ENCODE peak calls at places on chromosome 10, in six cellular contexts. M is WERI-Rb-1, I is colonic mucosa, F is thoracic aorta, P is endodermal cell, B is neural progenitor cell. U is an unnamed sample.
A peak's percentile ranks its signal among the peaks of the same experiment; 100 is the strongest.

GRCh38 chr10:29304259-29305030 is 15.6 kb downstream of the LYZL1 start:
- DNase-seq in P (peak; percentile 87), B (peak; percentile 82), I (peak; percentile 46), F (no peak), M (peak; percentile 44), U (peak; percentile 71)

GRCh38 chr10:84329094-84329611 is 764 bp downstream of the CCSER2 start:
- DNase-seq in F (no peak), M (peak; percentile 57), I (peak; percentile 60), P (peak; percentile 74), B (peak; percentile 45), U (peak; percentile 28)

GRCh38 chr10:132964231-132964630 is 21.9 kb upstream of the CFAP46 start:
- DNase-seq in I (no peak), B (no peak), M (no peak), F (no peak), P (no peak), U (no peak)

GRCh38 chr10:23171232-23171876 is 20.8 kb upstream of the PTF1A start:
- DNase-seq in P (peak; percentile 91), B (peak; percentile 85), I (no peak), F (no peak), M (no peak), U (peak; percentile 65)

GRCh38 chr10:93775330-93775729 is 17.6 kb downstream of the LGI1 start:
- DNase-seq in P (no peak), B (no peak), I (no peak), F (no peak), M (no peak), U (no peak)

GRCh38 chr10:16750461-16750860 is 66.8 kb downstream of the RSU1 start:
- DNase-seq in B (no peak), I (no peak), F (no peak), M (no peak), P (no peak), U (no peak)

GRCh38 chr10:73998623-73999622 is 1.0 kb downstream of the VCL start:
- DNase-seq in B (peak; percentile 81), I (peak; percentile 72), M (peak; percentile 75), F (peak; percentile 57), P (peak; percentile 82), U (peak; percentile 72)

GRCh38 chr10:4450169-4450568 is 375.8 kb upstream of the AKR1E2 start:
- DNase-seq in M (no peak), P (no peak), F (no peak), I (no peak), B (no peak), U (no peak)

GRCh38 chr10:47070541-47070940 is 159.3 kb downstream of the PTPN20 start:
- DNase-seq in P (no peak), B (no peak), I (no peak), F (no peak), M (no peak), U (no peak)

GRCh38 chr10:27446091-27446918 is 57.8 kb upstream of the RAB18 start:
- DNase-seq in B (peak; percentile 34), M (no peak), F (no peak), I (no peak), P (no peak), U (no peak)

GRCh38 chr10:91424016-91424415 is 13.9 kb downstream of the HECTD2 start:
- DNase-seq in B (no peak), M (no peak), I (no peak), F (no peak), P (no peak), U (no peak)

GRCh38 chr10:113087082-113088029 is 137.3 kb downstream of the TCF7L2 start:
- DNase-seq in I (peak; percentile 86), B (no peak), P (peak; percentile 89), F (peak; percentile 69), M (no peak), U (peak; percentile 79)

GRCh38 chr10:117663750-117664149 is 121.2 kb downstream of the EMX2 start:
- DNase-seq in B (no peak), M (no peak), I (no peak), P (no peak), F (no peak), U (peak; percentile 80)

GRCh38 chr10:123639131-123639530 is 27.0 kb upstream of the GPR26 start:
- DNase-seq in B (no peak), I (no peak), F (no peak), P (peak; percentile 39), M (no peak), U (no peak)

GRCh38 chr10:123642293-123642692 is 23.9 kb upstream of the GPR26 start:
- DNase-seq in M (no peak), F (no peak), B (peak; percentile 15), P (peak; percentile 60), I (no peak), U (no peak)

GRCh38 chr10:123637326-123637880 is 28.8 kb upstream of the GPR26 start:
- DNase-seq in F (no peak), P (peak; percentile 3), I (no peak), B (no peak), M (no peak), U (no peak)

GRCh38 chr10:123642697-123643096 is 23.5 kb upstream of the GPR26 start:
- DNase-seq in M (no peak), B (no peak), F (no peak), I (no peak), P (peak; percentile 62), U (no peak)

DNA sequence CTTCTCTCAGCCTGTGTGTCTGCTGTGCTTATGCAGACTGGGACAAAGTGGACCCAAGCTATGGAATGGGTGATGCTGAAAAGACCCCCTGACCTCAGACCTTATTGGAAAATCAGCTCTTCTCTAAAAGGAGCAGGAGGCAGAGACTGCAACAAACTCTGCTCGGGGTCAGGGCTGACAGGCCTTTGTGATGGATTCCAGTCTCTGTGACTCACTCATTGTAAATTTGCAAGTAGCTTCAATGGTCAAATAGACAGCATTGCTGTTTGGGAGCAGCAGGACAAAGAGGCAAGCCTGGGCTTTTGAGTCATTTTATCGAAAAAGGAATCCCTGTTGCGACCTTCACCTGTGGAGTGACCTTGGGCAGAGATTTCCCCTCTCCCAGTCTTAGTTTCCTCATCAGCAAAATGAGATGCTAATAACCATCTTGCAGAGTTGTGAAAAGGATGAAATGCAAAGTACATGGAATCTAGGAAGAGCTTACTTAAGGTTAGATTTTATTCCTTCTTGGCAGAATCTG is 26.1 kb upstream of the GPR26 start:
- DNase-seq in B (no peak), F (no peak), M (no peak), I (no peak), P (peak; percentile 78), U (no peak)
- H3K9me3 ChIP-seq in B (no peaks in the 10 kb centered on the region), F (no peaks in the 10 kb centered on the region), M (no peaks in the 10 kb centered on the region), I (no peaks in the 10 kb centered on the region), P (no peaks in the 10 kb centered on the region), U (no peaks in the 10 kb centered on the region)

DNA sequence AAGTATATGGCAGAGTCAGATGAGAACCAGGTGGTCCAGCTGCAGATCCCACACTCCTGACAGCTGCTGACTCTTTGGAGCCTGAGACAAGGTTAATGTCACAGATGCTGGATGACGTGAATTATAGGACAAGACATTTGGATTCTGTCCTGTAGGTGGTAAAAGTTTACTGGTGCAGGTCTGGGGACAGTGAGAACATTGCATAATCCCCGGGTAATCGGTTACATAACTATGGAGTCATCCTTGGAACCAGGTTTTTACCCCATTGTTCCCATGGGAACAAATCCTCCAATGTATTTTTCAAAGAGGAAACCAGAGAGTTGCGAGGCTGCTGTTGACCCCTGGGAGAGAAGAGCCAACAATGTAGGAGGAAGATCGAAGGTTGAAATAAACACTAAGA is 27.5 kb upstream of the ZCCHC24 start:
- DNase-seq in P (no peak), I (no peak), M (no peak), F (no peak), B (no peak), U (no peak)
- H3K4me3 ChIP-seq in P (no peak overlapping the region), I (no peak overlapping the region), M (no peak overlapping the region), F (no peak overlapping the region), B (no peak overlapping the region), U (no peak overlapping the region)

GRCh38 chr10:10207538-10207937 is 810.1 kb upstream of the CELF2 start:
- DNase-seq in B (no peak), P (no peak), F (no peak), I (no peak), M (no peak), U (no peak)

GRCh38 chr10:10208156-10208555 is 809.5 kb upstream of the CELF2 start:
- DNase-seq in F (no peak), M (no peak), I (no peak), P (no peak), B (no peak), U (no peak)

GRCh38 chr10:10209152-10209551 is 808.5 kb upstream of the CELF2 start:
- DNase-seq in I (peak; percentile 18), M (no peak), B (no peak), P (no peak), F (no peak), U (no peak)

GRCh38 chr10:10213237-10213636 is 804.4 kb upstream of the CELF2 start:
- DNase-seq in I (no peak), M (no peak), P (no peak), F (no peak), B (no peak), U (no peak)

GRCh38 chr10:10211409-10211808 is 806.3 kb upstream of the CELF2 start:
- DNase-seq in P (no peak), F (no peak), I (no peak), B (no peak), M (no peak), U (no peak)
- H3K9me3 ChIP-seq in P (no peaks in the 10 kb centered on the region), F (no peaks in the 10 kb centered on the region), I (no peaks in the 10 kb centered on the region), B (no peaks in the 10 kb centered on the region), M (no peaks in the 10 kb centered on the region), U (no peaks in the 10 kb centered on the region)

GRCh38 chr10:103276251-103276936 is 544 bp upstream of the INA start:
- DNase-seq in F (no peak), M (peak; percentile 15), P (peak; percentile 57), B (peak; percentile 9), I (no peak), U (no peak)
- H3K4me3 ChIP-seq in F (peak overlapping the region; percentile 59), M (peak overlapping the region; percentile 64), P (peak overlapping the region; percentile 72), B (peak overlapping the region; percentile 54), I (peak overlapping the region; percentile 16), U (no peak overlapping the region)

GRCh38 chr10:131746241-131746711 is 154.5 kb upstream of the PPP2R2D start:
- DNase-seq in B (no peak), I (no peak), M (no peak), P (no peak), F (no peak), U (no peak)

GRCh38 chr10:131747791-131748190 is 153.0 kb upstream of the PPP2R2D start:
- DNase-seq in I (no peak), P (no peak), M (no peak), B (no peak), F (no peak), U (no peak)

GRCh38 chr10:131746785-131747184 is 154.0 kb upstream of the PPP2R2D start:
- DNase-seq in F (no peak), B (no peak), I (no peak), P (no peak), M (no peak), U (no peak)

GRCh38 chr10:131748191-131748590 is 152.6 kb upstream of the PPP2R2D start:
- DNase-seq in P (no peak), F (no peak), B (no peak), M (no peak), I (no peak), U (no peak)

GRCh38 chr10:131747251-131747650 is 153.6 kb upstream of the PPP2R2D start:
- DNase-seq in F (no peak), M (no peak), B (no peak), I (no peak), P (no peak), U (no peak)
- H3K9me3 ChIP-seq in F (no peaks in the 10 kb centered on the region), M (no peaks in the 10 kb centered on the region), B (no peaks in the 10 kb centered on the region), I (no peaks in the 10 kb centered on the region), P (no peaks in the 10 kb centered on the region), U (no peaks in the 10 kb centered on the region)

GRCh38 chr10:102408081-102408727 is 10.4 kb downstream of the PSD start:
- DNase-seq in P (no peak), F (no peak), M (no peak), I (no peak), B (no peak), U (no peak)
- H3K4me3 ChIP-seq in P (peak overlapping the region; percentile 62), F (no peak overlapping the region), M (no peak overlapping the region), I (peak overlapping the region; percentile 21), B (peak overlapping the region; percentile 41), U (no peak overlapping the region)

GRCh38 chr10:107232013-107232412 is 67.5 kb upstream of the SORCS1 start:
- DNase-seq in I (no peak), B (no peak), P (no peak), F (no peak), M (no peak), U (no peak)
- H3K9me3 ChIP-seq in I (no peaks in the 10 kb centered on the region), B (no peaks in the 10 kb centered on the region), P (no peaks in the 10 kb centered on the region), F (no peaks in the 10 kb centered on the region), M (no peaks in the 10 kb centered on the region), U (no peaks in the 10 kb centered on the region)